ENCODE peak calls at places on chromosomes 7 and 10, in four cellular contexts. Q is GM13977; O is OCI-LY7; I is CD8-positive, alpha-beta T cell. J is an unnamed sample.

GRCh38 chr7:22980422-22980821 is 33.5 kb downstream of the HYCC1 start:
- DNase-seq in Q (no peak), O (no peak), I (no peak), J (no peak)

GRCh38 chr7:135743907-135744789 is 4.5 kb downstream of the FAM180A start:
- DNase-seq in Q (no peak), O (no peak), I (no peak), J (no peak)

GRCh38 chr7:155709453-155709852 is 65.0 kb downstream of the RBM33 start:
- DNase-seq in Q (no peak), O (no peak), I (no peak), J (peak; percentile 6)

GRCh38 chr7:65946895-65947294 is 35.1 kb downstream of the GUSB start:
- DNase-seq in Q (no peak), O (no peak), I (no peak), J (no peak)

GRCh38 chr7:66050990-66051424 is 24.6 kb upstream of the ASL start:
- DNase-seq in Q (no peak), O (no peak), I (no peak), J (no peak)

GRCh38 chr7:30710669-30711068 is 28.4 kb upstream of the CRHR2 start:
- DNase-seq in Q (no peak), O (no peak), I (no peak), J (no peak)

GRCh38 chr10:74058658-74059057 is 60.7 kb downstream of the VCL start:
- DNase-seq in Q (no peak), O (peak; percentile 73), I (no peak), J (peak; percentile 29)

GRCh38 chr10:33249137-33249536 is 85.3 kb downstream of the NRP1 start:
- DNase-seq in Q (no peak), O (no peak), I (no peak), J (peak; percentile 25)

GRCh38 chr10:57968328-57969016 is 299.2 kb downstream of the IPMK start:
- DNase-seq in Q (no peak), O (no peak), I (no peak), J (no peak)

GRCh38 chr7:108164946-108165345 is 34.8 kb upstream of the LAMB4 start:
- DNase-seq in Q (no peak), O (no peak), I (no peak), J (no peak)
- TF ChIP-seq CTCF in Q (no peak), O (no peak), I (no peak), J (no peak)

GRCh38 chr10:72260215-72260587 is 13.5 kb upstream of the DDIT4 start:
- DNase-seq in Q (no peak), O (no peak), I (no peak), J (no peak)

GRCh38 chr10:72258617-72259016 is 15.1 kb upstream of the DDIT4 start:
- DNase-seq in Q (no peak), O (no peak), I (no peak), J (no peak)

GRCh38 chr10:72259491-72260214 is 14.1 kb upstream of the DDIT4 start:
- DNase-seq in Q (no peak), O (peak; percentile 40), I (no peak), J (no peak)

GRCh38 chr10:72261323-72262018 is 12.3 kb upstream of the DDIT4 start:
- DNase-seq in Q (peak; percentile 75), O (peak; percentile 72), I (peak; percentile 24), J (peak; percentile 76)

GRCh38 chr10:72260588-72261322 is 13.0 kb upstream of the DDIT4 start:
- DNase-seq in Q (peak; percentile 82), O (peak; percentile 91), I (peak; percentile 68), J (peak; percentile 92)
- TF ChIP-seq CTCF in Q (peak; percentile 43), O (peak; percentile 43), I (no peak), J (peak; percentile 13)

GRCh38 chr7:9106747-9107146 is 673.3 kb downstream of the NXPH1 start:
- DNase-seq in Q (no peak), O (no peak), I (no peak), J (no peak)
- TF ChIP-seq CTCF in Q (no peak), O (no peak), I (no peak), J (no peak)

GRCh38 chr7:137164251-137164650 is 179.3 kb downstream of the PTN start:
- DNase-seq in Q (no peak), O (no peak), I (no peak), J (no peak)

GRCh38 chr7:137167609-137168008 is 175.9 kb downstream of the PTN start:
- DNase-seq in Q (no peak), O (no peak), I (no peak), J (no peak)

GRCh38 chr7:137172105-137172590 is 171.4 kb downstream of the PTN start:
- DNase-seq in Q (no peak), O (no peak), I (no peak), J (no peak)

GRCh38 chr7:137169282-137169698 is 174.2 kb downstream of the PTN start:
- DNase-seq in Q (no peak), O (peak; percentile 3), I (no peak), J (peak; percentile 26)
- TF ChIP-seq CTCF in Q (peak; percentile 23), O (peak; percentile 51), I (no peak), J (peak; percentile 44)

DNA sequence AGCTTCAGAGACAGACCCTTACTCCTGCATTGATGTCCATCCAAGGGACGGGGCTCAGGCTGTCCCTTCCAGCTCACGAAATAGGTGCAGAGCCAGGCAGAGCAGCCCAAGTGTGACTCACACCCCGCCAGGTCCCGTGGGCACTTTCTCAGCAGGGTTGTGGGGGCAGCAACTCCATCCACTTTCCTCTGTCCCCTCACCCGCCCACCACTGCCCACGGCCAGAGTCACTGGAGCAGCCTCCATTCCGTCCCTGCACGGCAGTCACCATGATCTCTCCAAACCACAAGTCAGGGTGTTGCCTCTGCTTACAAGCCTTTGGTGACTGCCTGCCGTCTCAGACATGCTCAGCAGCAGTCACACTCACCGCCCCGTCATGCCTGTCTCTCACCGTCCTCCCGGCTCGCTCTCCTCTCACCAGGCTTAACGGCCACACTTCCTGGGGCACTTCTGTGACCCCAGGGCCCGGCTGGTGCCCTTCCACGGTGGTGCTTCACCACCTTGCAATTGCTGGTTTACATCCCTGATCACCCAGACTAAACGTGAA is 39.3 kb downstream of the CALML3 start:
- DNase-seq in Q (no peak), O (no peak), I (peak; percentile 29), J (no peak)
- TF ChIP-seq CTCF in Q (no peak), O (no peak), I (no peak), J (no peak)

GRCh38 chr7:8436965-8437364 is 3.6 kb downstream of the NXPH1 start:
- DNase-seq in Q (peak; percentile 81), O (peak; percentile 55), I (no peak), J (peak; percentile 88)
- TF ChIP-seq CTCF in Q (peak; percentile 96), O (peak; percentile 98), I (no peak), J (peak; percentile 98)

GRCh38 chr7:70353310-70353947 is 755.2 kb downstream of the AUTS2 start:
- DNase-seq in Q (no peak), O (no peak), I (no peak), J (no peak)

GRCh38 chr7:70356324-70356797 is 758.1 kb downstream of the AUTS2 start:
- DNase-seq in Q (no peak), O (no peak), I (no peak), J (no peak)

GRCh38 chr7:70353948-70354335 is 755.7 kb downstream of the AUTS2 start:
- DNase-seq in Q (no peak), O (no peak), I (no peak), J (no peak)

GRCh38 chr7:70355591-70356323 is 757.5 kb downstream of the AUTS2 start:
- DNase-seq in Q (no peak), O (no peak), I (no peak), J (no peak)

DNA sequence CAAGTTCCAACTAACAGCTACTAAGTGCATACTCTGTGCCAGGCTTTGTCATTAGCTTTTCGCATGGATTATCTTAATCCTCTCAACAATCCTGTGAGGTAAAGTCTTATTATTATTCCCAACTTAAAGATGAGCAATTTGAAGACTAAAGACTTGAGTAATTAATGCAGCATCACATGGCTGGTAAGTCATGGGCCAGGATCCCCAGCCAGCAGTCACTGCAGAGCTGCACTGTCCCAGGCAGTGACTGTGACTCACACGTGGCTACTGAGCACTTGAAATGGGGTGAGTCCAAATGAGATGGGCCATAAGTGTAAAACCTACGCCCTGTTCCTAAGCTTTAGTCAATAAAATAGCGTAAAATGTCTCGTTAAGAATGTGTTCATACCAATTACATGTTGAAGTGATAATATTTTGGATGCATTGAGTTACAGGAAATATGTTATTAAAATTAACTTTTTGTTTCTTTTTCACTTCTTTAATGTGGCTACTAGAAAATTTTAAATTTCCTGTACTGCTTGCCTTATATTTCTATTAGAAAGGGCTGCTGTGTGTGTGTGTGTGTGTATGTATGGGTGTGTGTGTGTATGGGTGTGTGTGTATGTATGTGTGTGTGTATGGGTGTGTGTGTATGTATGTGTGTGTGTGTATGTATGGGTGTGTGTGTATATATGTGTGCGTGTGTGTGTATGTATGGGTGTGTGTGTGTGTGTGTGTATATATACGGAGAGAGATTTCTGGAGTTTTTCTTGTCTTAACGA is 756.3 kb downstream of the AUTS2 start:
- DNase-seq in Q (no peak), O (no peak), I (no peak), J (no peak)
- TF ChIP-seq CTCF in Q (no peak), O (no peak), I (no peak), J (no peak)

DNA sequence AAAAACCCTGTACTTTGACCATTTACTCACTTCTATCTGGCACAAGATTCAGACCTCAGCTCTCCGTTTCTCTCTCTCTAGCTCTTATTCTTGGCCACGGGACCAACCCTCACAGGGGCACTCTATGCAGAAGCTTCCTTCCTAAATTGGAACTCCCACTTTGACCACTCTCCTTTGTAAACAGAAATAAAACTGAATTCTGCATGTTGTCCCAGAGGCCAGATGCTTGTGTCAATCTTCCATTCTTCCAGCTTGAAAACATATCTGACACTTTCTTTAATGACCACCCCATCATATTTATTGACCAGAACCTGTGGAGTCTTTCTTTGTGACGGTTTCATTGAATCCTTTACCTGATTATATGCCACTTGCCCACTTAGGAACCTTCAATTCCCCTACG is 26.6 kb downstream of the BET1 start:
- DNase-seq in Q (no peak), O (no peak), I (no peak), J (no peak)
- TF ChIP-seq CTCF in Q (no peak), O (no peak), I (no peak), J (no peak)

J was measured in MM.1S.